ENCODE peak calls at places on chromosomes 1 and 21, in six cellular contexts. One of them, this sample, is unnamed.

GRCh38 chr1:86435327-86435726 is 11.4 kb downstream of the CLCA2 start:
- DNase-seq in naive thymus-derived CD8-positive, alpha-beta T cell: no peak
- DNase-seq in NCI-H446 treated with DMSO at 0.1 percent for 48 hours: no peak
- DNase-seq in stimulated activated CD8-positive, alpha-beta memory T cell treated with anti-CD3 and anti-CD28 coated beads, Interleukin-4, amount 100 ng/mL, for 4 hours: no peak
- DNase-seq in GM10248: no peak
- DNase-seq in left colon: no peak
- DNase-seq in this sample: no peak

GRCh38 chr1:219580019-219580676 is 32.8 kb downstream of the ZC3H11B start:
- DNase-seq in NCI-H446 treated with DMSO at 0.1 percent for 48 hours: no peak
- DNase-seq in GM10248: no peak
- DNase-seq in left colon: no peak
- DNase-seq in stimulated activated CD8-positive, alpha-beta memory T cell treated with anti-CD3 and anti-CD28 coated beads, Interleukin-4, amount 100 ng/mL, for 4 hours: no peak
- DNase-seq in naive thymus-derived CD8-positive, alpha-beta T cell: no peak
- DNase-seq in this sample: no peak

GRCh38 chr21:46216132-46216747 is 12.3 kb downstream of the LSS start:
- DNase-seq in NCI-H446 treated with DMSO at 0.1 percent for 48 hours: no peak
- DNase-seq in stimulated activated CD8-positive, alpha-beta memory T cell treated with anti-CD3 and anti-CD28 coated beads, Interleukin-4, amount 100 ng/mL, for 4 hours: no peak
- DNase-seq in GM10248: no peak
- DNase-seq in left colon: no peak
- DNase-seq in naive thymus-derived CD8-positive, alpha-beta T cell: no peak
- DNase-seq in this sample: no peak

GRCh38 chr1:89169166-89169565 is 6.6 kb downstream of the GBP7 start:
- DNase-seq in stimulated activated CD8-positive, alpha-beta memory T cell treated with anti-CD3 and anti-CD28 coated beads, Interleukin-4, amount 100 ng/mL, for 4 hours: no peak
- DNase-seq in naive thymus-derived CD8-positive, alpha-beta T cell: no peak
- DNase-seq in NCI-H446 treated with DMSO at 0.1 percent for 48 hours: no peak
- DNase-seq in GM10248: no peak
- DNase-seq in left colon: no peak
- DNase-seq in this sample: no peak

GRCh38 chr1:20787100-20787774 is at the start of gene HP1BP3:
- DNase-seq in stimulated activated CD8-positive, alpha-beta memory T cell treated with anti-CD3 and anti-CD28 coated beads, Interleukin-4, amount 100 ng/mL, for 4 hours: peak; percentile 49
- DNase-seq in left colon: peak; percentile 84
- DNase-seq in GM10248: peak; percentile 89
- DNase-seq in NCI-H446 treated with DMSO at 0.1 percent for 48 hours: peak; percentile 55
- DNase-seq in naive thymus-derived CD8-positive, alpha-beta T cell: peak; percentile 76
- DNase-seq in this sample: no peak

GRCh38 chr1:170196490-170196889 is 50.7 kb downstream of the NTMT2 start:
- DNase-seq in naive thymus-derived CD8-positive, alpha-beta T cell: no peak
- DNase-seq in NCI-H446 treated with DMSO at 0.1 percent for 48 hours: no peak
- DNase-seq in left colon: no peak
- DNase-seq in GM10248: no peak
- DNase-seq in stimulated activated CD8-positive, alpha-beta memory T cell treated with anti-CD3 and anti-CD28 coated beads, Interleukin-4, amount 100 ng/mL, for 4 hours: no peak
- DNase-seq in this sample: no peak

GRCh38 chr1:178470411-178470960 is 26.3 kb downstream of the CLEC20A start:
- DNase-seq in naive thymus-derived CD8-positive, alpha-beta T cell: no peak
- DNase-seq in stimulated activated CD8-positive, alpha-beta memory T cell treated with anti-CD3 and anti-CD28 coated beads, Interleukin-4, amount 100 ng/mL, for 4 hours: no peak
- DNase-seq in left colon: peak; percentile 16
- DNase-seq in NCI-H446 treated with DMSO at 0.1 percent for 48 hours: no peak
- DNase-seq in GM10248: no peak
- DNase-seq in this sample: no peak

GRCh38 chr1:181324797-181325616 is 158.3 kb upstream of the CACNA1E start:
- DNase-seq in stimulated activated CD8-positive, alpha-beta memory T cell treated with anti-CD3 and anti-CD28 coated beads, Interleukin-4, amount 100 ng/mL, for 4 hours: no peak
- DNase-seq in left colon: no peak
- DNase-seq in naive thymus-derived CD8-positive, alpha-beta T cell: no peak
- DNase-seq in GM10248: no peak
- DNase-seq in NCI-H446 treated with DMSO at 0.1 percent for 48 hours: no peak
- DNase-seq in this sample: no peak

GRCh38 chr1:111538343-111539035 is 35.1 kb upstream of the ADORA3 start:
- DNase-seq in GM10248: no peak
- DNase-seq in NCI-H446 treated with DMSO at 0.1 percent for 48 hours: no peak
- DNase-seq in stimulated activated CD8-positive, alpha-beta memory T cell treated with anti-CD3 and anti-CD28 coated beads, Interleukin-4, amount 100 ng/mL, for 4 hours: no peak
- DNase-seq in left colon: peak; percentile 45
- DNase-seq in naive thymus-derived CD8-positive, alpha-beta T cell: no peak
- DNase-seq in this sample: peak; percentile 41

GRCh38 chr1:204350857-204351573 is 8.7 kb downstream of the PLEKHA6 start:
- DNase-seq in naive thymus-derived CD8-positive, alpha-beta T cell: no peak
- DNase-seq in left colon: peak; percentile 75
- DNase-seq in stimulated activated CD8-positive, alpha-beta memory T cell treated with anti-CD3 and anti-CD28 coated beads, Interleukin-4, amount 100 ng/mL, for 4 hours: no peak
- DNase-seq in GM10248: no peak
- DNase-seq in NCI-H446 treated with DMSO at 0.1 percent for 48 hours: peak; percentile 82
- DNase-seq in this sample: peak; percentile 15

GRCh38 chr1:91897016-91897415 is 11.1 kb upstream of the TGFBR3 start:
- DNase-seq in stimulated activated CD8-positive, alpha-beta memory T cell treated with anti-CD3 and anti-CD28 coated beads, Interleukin-4, amount 100 ng/mL, for 4 hours: no peak
- DNase-seq in GM10248: no peak
- DNase-seq in left colon: no peak
- DNase-seq in naive thymus-derived CD8-positive, alpha-beta T cell: no peak
- DNase-seq in NCI-H446 treated with DMSO at 0.1 percent for 48 hours: no peak
- DNase-seq in this sample: no peak

GRCh38 chr1:32200226-32201010 is at the start of gene CCDC28B:
- DNase-seq in stimulated activated CD8-positive, alpha-beta memory T cell treated with anti-CD3 and anti-CD28 coated beads, Interleukin-4, amount 100 ng/mL, for 4 hours: no peak
- DNase-seq in NCI-H446 treated with DMSO at 0.1 percent for 48 hours: peak; percentile 43
- DNase-seq in GM10248: peak; percentile 78
- DNase-seq in left colon: peak; percentile 56
- DNase-seq in naive thymus-derived CD8-positive, alpha-beta T cell: peak; percentile 55
- DNase-seq in this sample: no peak

GRCh38 chr1:111786669-111787207 is 31.0 kb downstream of the DDX20 start:
- DNase-seq in left colon: no peak
- DNase-seq in GM10248: no peak
- DNase-seq in stimulated activated CD8-positive, alpha-beta memory T cell treated with anti-CD3 and anti-CD28 coated beads, Interleukin-4, amount 100 ng/mL, for 4 hours: no peak
- DNase-seq in NCI-H446 treated with DMSO at 0.1 percent for 48 hours: no peak
- DNase-seq in naive thymus-derived CD8-positive, alpha-beta T cell: no peak
- DNase-seq in this sample: no peak

GRCh38 chr1:41009466-41009865 is 12.1 kb downstream of the SLFNL1 start:
- DNase-seq in left colon: no peak
- DNase-seq in NCI-H446 treated with DMSO at 0.1 percent for 48 hours: no peak
- DNase-seq in naive thymus-derived CD8-positive, alpha-beta T cell: no peak
- DNase-seq in GM10248: no peak
- DNase-seq in stimulated activated CD8-positive, alpha-beta memory T cell treated with anti-CD3 and anti-CD28 coated beads, Interleukin-4, amount 100 ng/mL, for 4 hours: no peak
- DNase-seq in this sample: no peak

GRCh38 chr21:44903054-44903685 is 17.5 kb downstream of the ITGB2 start:
- DNase-seq in NCI-H446 treated with DMSO at 0.1 percent for 48 hours: no peak
- DNase-seq in stimulated activated CD8-positive, alpha-beta memory T cell treated with anti-CD3 and anti-CD28 coated beads, Interleukin-4, amount 100 ng/mL, for 4 hours: no peak
- DNase-seq in GM10248: no peak
- DNase-seq in left colon: no peak
- DNase-seq in naive thymus-derived CD8-positive, alpha-beta T cell: no peak
- DNase-seq in this sample: no peak